ENCODE peak calls at places on chromosomes 3 and 15, in eight cellular contexts. S, M, W, H, V, T, F and G are unnamed samples.

GRCh38 chr15:100836501-100836900 is 43.1 kb upstream of the ALDH1A3 start:
- DNase-seq in S (no peak), M (no peak), W (no peak), H (no peak), V (no peak), T (no peak), F (no peak), G (no peak)

GRCh38 chr3:58452176-58452575 is 18.5 kb upstream of the PDHB start:
- DNase-seq in S (no peak), M (no peak), W (no peak), H (no peak), V (no peak), T (no peak), F (peak), G (no peak)

GRCh38 chr3:188527389-188527788 is 373.4 kb downstream of the LPP start:
- DNase-seq in S (no peak), M (no peak), W (no peak), H (no peak), V (no peak), T (peak), F (no peak), G (no peak)

GRCh38 chr15:67824900-67825879 is at the start of gene SKOR1:
- DNase-seq in S (no peak), M (no peak), W (no peak), H (no peak), V (no peak), T (peak), F (peak), G (no peak)

GRCh38 chr3:73813291-73813977 is 188.7 kb upstream of the PDZRN3 start:
- DNase-seq in S (no peak), M (no peak), W (no peak), H (no peak), V (no peak), T (peak), F (no peak), G (no peak)

GRCh38 chr3:18194431-18194830 is 230.7 kb downstream of the SATB1 start:
- DNase-seq in S (no peak), M (no peak), W (no peak), H (no peak), V (no peak), T (peak), F (no peak), G (no peak)

GRCh38 chr3:172520332-172520831 is 2.8 kb downstream of the TNFSF10 start:
- DNase-seq in S (no peak), M (no peak), W (no peak), H (peak), V (no peak), T (peak), F (no peak), G (no peak)

GRCh38 chr3:108642526-108642925 is 53.0 kb downstream of the DZIP3 start:
- DNase-seq in S (no peak), M (no peak), W (no peak), H (no peak), V (no peak), T (no peak), F (no peak), G (no peak)

GRCh38 chr15:62324382-62324781 is 159.3 kb upstream of the C2CD4B start:
- DNase-seq in S (no peak), M (no peak), W (no peak), H (peak), V (no peak), T (no peak), F (no peak), G (no peak)

GRCh38 chr15:90957105-90957790 is 2.6 kb downstream of the RCCD1 start:
- DNase-seq in S (no peak), M (peak), W (no peak), H (peak), V (no peak), T (peak), F (peak), G (no peak)

GRCh38 chr3:24119321-24119751 is 174.2 kb downstream of the NR1D2 start:
- DNase-seq in S (no peak), M (no peak), W (no peak), H (peak), V (no peak), T (peak), F (no peak), G (no peak)

GRCh38 chr15:31070867-31071266 is 30.7 kb downstream of the TRPM1 start:
- DNase-seq in S (no peak), M (no peak), W (no peak), H (no peak), V (no peak), T (no peak), F (no peak), G (no peak)

GRCh38 chr3:43286115-43286885 is at the start of gene SNRK:
- DNase-seq in S (no peak), M (peak), W (peak), H (peak), V (peak), T (peak), F (peak), G (no peak)

GRCh38 chr15:25175789-25176615 is 221.2 kb downstream of the SNRPN start:
- DNase-seq in S (no peak), M (no peak), W (no peak), H (no peak), V (peak), T (no peak), F (no peak), G (no peak)

GRCh38 chr3:171187706-171188290 is 161.3 kb upstream of the SLC2A2 start:
- DNase-seq in S (no peak), M (no peak), W (no peak), H (no peak), V (no peak), T (peak), F (peak), G (no peak)

GRCh38 chr3:119401502-119402440 is 61.6 kb downstream of the TMEM39A start:
- DNase-seq in S (peak), M (no peak), W (no peak), H (no peak), V (no peak), T (no peak), F (no peak), G (no peak)

GRCh38 chr3:136653628-136654027 is 98.5 kb downstream of the STAG1 start:
- DNase-seq in S (no peak), M (no peak), W (no peak), H (no peak), V (no peak), T (no peak), F (no peak), G (no peak)

GRCh38 chr3:98021821-98022220 is 13.3 kb downstream of the GABRR3 start:
- DNase-seq in S (no peak), M (no peak), W (no peak), H (peak), V (no peak), T (peak), F (no peak), G (no peak)

GRCh38 chr3:152836269-152836668 is 1.3 kb downstream of the P2RY1 start:
- DNase-seq in S (no peak), M (no peak), W (no peak), H (no peak), V (no peak), T (no peak), F (peak), G (no peak)

GRCh38 chr3:124814620-124815421 is 72.3 kb downstream of the ITGB5 start:
- DNase-seq in S (no peak), M (no peak), W (no peak), H (no peak), V (no peak), T (peak), F (no peak), G (no peak)

GRCh38 chr15:74610302-74610951 is 5.2 kb upstream of the CLK3 start:
- DNase-seq in S (no peak), M (no peak), W (no peak), H (no peak), V (no peak), T (no peak), F (no peak), G (no peak)

GRCh38 chr3:31051226-31051625 is 156.8 kb upstream of the GADL1 start:
- DNase-seq in S (no peak), M (no peak), W (no peak), H (no peak), V (no peak), T (no peak), F (no peak), G (no peak)

GRCh38 chr3:43316783-43317460 is 30.6 kb downstream of the SNRK start:
- DNase-seq in S (no peak), M (no peak), W (no peak), H (no peak), V (no peak), T (no peak), F (peak), G (no peak)

GRCh38 chr3:72224804-72225509 is 440.0 kb upstream of the PROK2 start:
- DNase-seq in S (no peak), M (no peak), W (no peak), H (no peak), V (no peak), T (no peak), F (no peak), G (no peak)

GRCh38 chr3:55974421-55974820 is 487.3 kb upstream of the WNT5A start:
- DNase-seq in S (no peak), M (peak), W (no peak), H (no peak), V (peak), T (no peak), F (no peak), G (no peak)

GRCh38 chr3:16174389-16174788 is at the start of gene GALNT15:
- DNase-seq in S (no peak), M (peak), W (no peak), H (peak), V (peak), T (peak), F (peak), G (peak)

GRCh38 chr15:98853593-98854420 is 153.8 kb downstream of the PGPEP1L start:
- DNase-seq in S (no peak), M (no peak), W (no peak), H (no peak), V (no peak), T (no peak), F (peak), G (no peak)

GRCh38 chr3:126731044-126731443 is 27.0 kb downstream of the CHCHD6 start:
- DNase-seq in S (no peak), M (no peak), W (no peak), H (no peak), V (no peak), T (no peak), F (no peak), G (no peak)

GRCh38 chr3:177447938-177448337 is 250.7 kb upstream of the TBL1XR1 start:
- DNase-seq in S (no peak), M (no peak), W (no peak), H (no peak), V (no peak), T (no peak), F (no peak), G (no peak)

GRCh38 chr15:32042269-32042996 is 12.1 kb downstream of the CHRNA7 start:
- DNase-seq in S (no peak), M (peak), W (no peak), H (no peak), V (no peak), T (no peak), F (no peak), G (no peak)

GRCh38 chr3:196122021-196122687 is 40.3 kb upstream of the TFRC start:
- DNase-seq in S (no peak), M (no peak), W (no peak), H (no peak), V (no peak), T (peak), F (no peak), G (no peak)

GRCh38 chr3:31610700-31611275 is 78.1 kb downstream of the STT3B start:
- DNase-seq in S (no peak), M (peak), W (no peak), H (peak), V (no peak), T (peak), F (peak), G (no peak)

GRCh38 chr15:64158363-64159134 is 4.3 kb downstream of the PPIB start:
- DNase-seq in S (no peak), M (no peak), W (no peak), H (no peak), V (no peak), T (no peak), F (no peak), G (no peak)

GRCh38 chr15:60546764-60547163 is 67.8 kb upstream of the ICE2 start:
- DNase-seq in S (no peak), M (no peak), W (no peak), H (no peak), V (no peak), T (no peak), F (no peak), G (no peak)

GRCh38 chr15:31305375-31305774 is 21.3 kb upstream of the KLF13 start:
- DNase-seq in S (no peak), M (peak), W (no peak), H (no peak), V (no peak), T (no peak), F (no peak), G (no peak)

GRCh38 chr3:189941679-189942078 is 179.0 kb downstream of the P3H2 start:
- DNase-seq in S (no peak), M (no peak), W (no peak), H (no peak), V (no peak), T (peak), F (no peak), G (no peak)